ENCODE peak calls at places on chromosomes 16 and 17, in ten cellular contexts. Q, S, C, Z, R, A, U, X, L and H are unnamed samples.

GRCh38 chr16:48434653-48435318 is 49.6 kb upstream of the SIAH1 start:
- DNase-seq in Q (no peak), R (no peak), X (peak; percentile 89), L (no peak), S (no peak), U (peak; percentile 50), C (no peak), Z (no peak), A (no peak), H (no peak)

GRCh38 chr17:32319548-32319905 is 22.4 kb downstream of the C17orf75 start:
- DNase-seq in U (peak; percentile 78), X (peak; percentile 81), Q (no peak), Z (peak; percentile 80), C (peak; percentile 65), R (peak; percentile 84), A (peak; percentile 71), L (no peak), S (peak; percentile 73), H (peak; percentile 71)

GRCh38 chr17:79840204-79840988 is 1.2 kb upstream of the CBX4 start:
- DNase-seq in A (peak; percentile 59), C (no peak), L (peak; percentile 15), R (peak; percentile 45), S (no peak), Z (no peak), X (no peak), Q (no peak), U (peak; percentile 75), H (no peak)

GRCh38 chr17:18250259-18250658 is 8.3 kb downstream of the FLII start:
- DNase-seq in X (no peak), Z (peak; percentile 16), U (no peak), C (no peak), A (no peak), R (no peak), Q (peak; percentile 67), L (peak; percentile 25), S (no peak), H (no peak)

GRCh38 chr16:27067138-27067537 is 411 bp downstream of the C16orf82 start:
- DNase-seq in U (no peak), Z (no peak), X (no peak), L (no peak), C (no peak), S (no peak), Q (peak; percentile 74), R (peak; percentile 61), A (no peak), H (no peak)

GRCh38 chr17:7884581-7885356 is 3.8 kb upstream of the CHD3 start:
- DNase-seq in U (no peak), Q (no peak), X (peak; percentile 9), A (no peak), C (peak; percentile 38), Z (no peak), L (no peak), S (no peak), R (no peak), H (no peak)

GRCh38 chr17:2075336-2076056 is 20.6 kb downstream of the HIC1 start:
- DNase-seq in A (no peak), Z (no peak), Q (no peak), R (no peak), S (no peak), X (no peak), L (no peak), C (no peak), U (no peak), H (no peak)

GRCh38 chr17:68601565-68602266 is 549 bp upstream of the FAM20A start:
- DNase-seq in C (no peak), R (no peak), A (no peak), Q (no peak), U (no peak), S (no peak), L (no peak), Z (no peak), X (no peak), H (no peak)

GRCh38 chr16:78478267-78478821 is 378.9 kb downstream of the WWOX start:
- DNase-seq in Z (peak; percentile 45), L (peak; percentile 76), U (no peak), C (no peak), X (no peak), R (no peak), A (no peak), S (no peak), Q (no peak), H (no peak)

GRCh38 chr16:28538733-28539596 is at the start of gene NUPR1:
- DNase-seq in Z (no peak), Q (no peak), C (no peak), U (peak; percentile 93), L (peak; percentile 65), X (no peak), S (no peak), R (no peak), A (peak; percentile 93), H (peak; percentile 63)

GRCh38 chr17:17732892-17733670 is 51.8 kb downstream of the RAI1 start:
- DNase-seq in S (no peak), U (no peak), L (no peak), C (no peak), X (no peak), Z (no peak), Q (no peak), R (no peak), A (no peak), H (peak; percentile 76)

GRCh38 chr16:46885960-46886763 is 2.0 kb downstream of the GPT2 start:
- DNase-seq in C (no peak), Z (no peak), R (no peak), Q (no peak), L (no peak), S (no peak), A (no peak), X (no peak), U (no peak), H (no peak)

GRCh38 chr16:85583491-85584181 is 29.5 kb upstream of the GSE1 start:
- DNase-seq in R (no peak), C (no peak), X (no peak), U (no peak), A (peak; percentile 43), Z (peak; percentile 46), L (no peak), S (no peak), Q (no peak), H (no peak)

GRCh38 chr17:3738562-3739295 is 15.0 kb downstream of the HASPIN start:
- DNase-seq in U (peak; percentile 74), A (no peak), Z (peak; percentile 29), L (no peak), R (no peak), Q (no peak), X (no peak), S (no peak), C (peak; percentile 52), H (no peak)

GRCh38 chr16:82782715-82783251 is 156.0 kb downstream of the CDH13 start:
- DNase-seq in X (no peak), Q (no peak), R (no peak), L (peak; percentile 88), S (no peak), C (no peak), Z (no peak), A (no peak), U (no peak), H (no peak)

GRCh38 chr17:14198575-14198974 is 38.1 kb downstream of the CDRT15 start:
- DNase-seq in Z (no peak), S (no peak), U (no peak), X (no peak), A (no peak), L (no peak), C (no peak), Q (no peak), R (no peak), H (no peak)

GRCh38 chr17:81453712-81454111 is 58.5 kb downstream of the BAHCC1 start:
- DNase-seq in X (peak; percentile 87), A (no peak), Z (no peak), Q (no peak), L (no peak), C (no peak), U (no peak), S (no peak), R (no peak), H (no peak)

GRCh38 chr16:20566864-20567263 is 9.3 kb downstream of the ACSM2B start:
- DNase-seq in S (no peak), L (no peak), C (no peak), X (no peak), Z (no peak), A (no peak), Q (no peak), R (no peak), U (no peak), H (no peak)